ENCODE peak calls at places on chromosomes 5 and 9, in five cellular contexts. Z is tibial nerve; E is effector memory CD4-positive, alpha-beta T cell; Y is endothelial cell of umbilical vein; T is CD8-positive, alpha-beta memory T cell. B is an unnamed sample. For H3K4me1, the result is how much of the 10 kb centered on the place peaks cover.

GRCh38 chr5:135207866-135208265 is 173.8 kb upstream of the PITX1 start:
- DNase-seq in Y (no peak), E (no peak), T (no peak), Z (no peak), B (no peak)

GRCh38 chr9:27203783-27204182 is 93.2 kb downstream of the EQTN start:
- DNase-seq in T (no peak), Y (no peak), Z (no peak), E (no peak), B (no peak)

GRCh38 chr9:120109242-120109641 is 470.7 kb downstream of the CDK5RAP2 start:
- DNase-seq in Y (no peak), Z (no peak), E (no peak), T (no peak), B (no peak)

GRCh38 chr9:133612051-133612450 is 2.9 kb upstream of the FAM163B start:
- DNase-seq in Y (no peak), E (no peak), Z (no peak), T (no peak), B (no peak)

GRCh38 chr5:171268700-171269413 is 40.2 kb upstream of the TLX3 start:
- DNase-seq in E (no peak), Y (no peak), Z (no peak), T (no peak), B (no peak)

GRCh38 chr5:167614294-167615104 is 676.9 kb upstream of the WWC1 start:
- DNase-seq in T (no peak), E (no peak), Y (no peak), Z (no peak), B (no peak)

GRCh38 chr9:123434619-123435240 is 78.7 kb downstream of the CRB2 start:
- DNase-seq in Y (no peak), E (no peak), T (no peak), Z (no peak), B (no peak)

GRCh38 chr5:176817864-176818377 is 7.6 kb downstream of the UNC5A start:
- DNase-seq in T (no peak), E (no peak), Z (no peak), Y (peak), B (no peak)

GRCh38 chr5:78472469-78473106 is 112.2 kb downstream of the SCAMP1 start:
- DNase-seq in T (no peak), Z (no peak), E (no peak), Y (peak), B (no peak)

GRCh38 chr5:81233080-81233634 is at the start of gene CKMT2:
- DNase-seq in Y (peak), Z (peak), T (no peak), E (no peak), B (no peak)

GRCh38 chr5:78669331-78669730 is 20.8 kb upstream of the LHFPL2 start:
- DNase-seq in E (no peak), T (no peak), Z (no peak), Y (no peak), B (no peak)

GRCh38 chr5:174793684-174794328 is 69.4 kb downstream of the MSX2 start:
- DNase-seq in T (no peak), Z (peak), Y (peak), E (no peak), B (peak)

GRCh38 chr5:43917925-43918324 is 314.9 kb downstream of the NNT start:
- DNase-seq in Y (no peak), E (no peak), Z (no peak), T (no peak), B (no peak)

GRCh38 chr9:138022756-138023393 is 145.3 kb downstream of the CACNA1B start:
- DNase-seq in Z (no peak), E (no peak), Y (no peak), T (no peak), B (no peak)

GRCh38 chr9:128654481-128654880 is 2.2 kb downstream of the DYNC2I2 start:
- DNase-seq in Y (no peak), E (no peak), Z (no peak), T (no peak), B (no peak)

GRCh38 chr9:128169925-128170324 is 9.9 kb downstream of the BBLN start:
- DNase-seq in T (no peak), E (no peak), Y (no peak), Z (no peak), B (no peak)

GRCh38 chr5:154241021-154241420 is 50.5 kb downstream of the GALNT10 start:
- DNase-seq in E (no peak), Z (no peak), T (no peak), Y (no peak), B (no peak)

GRCh38 chr5:1663186-1663585 is 136.5 kb downstream of the MRPL36 start:
- DNase-seq in T (no peak), Z (no peak), Y (no peak), E (no peak), B (no peak)

GRCh38 chr5:42767491-42768105 is 11.0 kb downstream of the CCDC152 start:
- DNase-seq in T (no peak), Y (peak), Z (no peak), E (no peak), B (no peak)

GRCh38 chr5:170418736-170419135 is 29.6 kb upstream of the KCNMB1 start:
- DNase-seq in Y (no peak), Z (no peak), E (no peak), T (no peak), B (no peak)

GRCh38 chr9:1233568-1233967 is 183.4 kb downstream of the DMRT2 start:
- DNase-seq in Y (no peak), Z (peak), T (no peak), E (no peak), B (no peak)

GRCh38 chr9:1235650-1236401 is 185.7 kb downstream of the DMRT2 start:
- DNase-seq in T (no peak), Y (no peak), Z (no peak), E (no peak), B (no peak)

GRCh38 chr9:1231998-1232919 is 182.1 kb downstream of the DMRT2 start:
- DNase-seq in Z (peak), T (no peak), Y (no peak), E (no peak), B (no peak)
- H3K27ac ChIP-seq in Z (peak), T (no peak), Y (no peak), E (no peak), B (no peak)

GRCh38 chr5:143265995-143266394 is 137.5 kb downstream of the NR3C1 start:
- DNase-seq in E (no peak), T (no peak), Y (no peak), Z (no peak), B (no peak)
- H3K4me1 ChIP-seq in E (under half), T (under half), Y (under half), Z (under half), B (under half)

GRCh38 chr9:73155968-73156592 is 4.4 kb downstream of the ANXA1 start:
- DNase-seq in Y (no peak), Z (no peak), T (no peak), E (no peak), B (no peak)

GRCh38 chr9:73157811-73158210 is 6.1 kb downstream of the ANXA1 start:
- DNase-seq in Z (no peak), Y (no peak), E (no peak), T (no peak), B (no peak)

GRCh38 chr9:73155389-73155788 is 3.7 kb downstream of the ANXA1 start:
- DNase-seq in Z (no peak), Y (peak), T (no peak), E (no peak), B (peak)

GRCh38 chr9:73154760-73155159 is 3.1 kb downstream of the ANXA1 start:
- DNase-seq in E (no peak), T (no peak), Y (peak), Z (no peak), B (no peak)

DNA sequence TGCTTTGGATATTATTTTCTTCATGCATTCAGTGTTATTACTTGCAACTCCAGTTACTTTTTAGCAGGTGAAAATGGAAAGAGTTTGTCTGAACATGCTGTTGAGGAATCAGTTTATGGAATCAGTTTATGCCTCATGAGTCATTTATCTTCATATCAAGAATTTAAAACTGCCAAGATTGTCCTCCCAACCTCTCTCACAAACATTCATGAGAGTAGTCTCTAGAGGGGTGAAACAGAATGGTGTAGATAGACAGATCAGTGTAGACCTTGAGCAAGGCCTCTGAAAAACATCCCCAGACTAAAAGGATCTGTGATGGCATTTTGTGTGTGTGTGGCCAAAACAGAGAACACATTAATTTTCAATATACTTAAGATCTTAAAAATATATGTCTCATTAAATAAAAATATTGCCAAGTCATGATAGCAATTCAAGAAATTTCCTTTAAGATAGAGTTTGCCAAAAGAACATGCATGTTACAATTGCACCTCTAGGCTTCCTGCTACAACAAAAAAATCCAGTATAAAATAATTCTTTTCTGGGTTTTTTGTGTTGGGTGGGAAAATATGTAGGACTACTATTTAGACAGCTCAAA is 5.0 kb downstream of the ANXA1 start:
- DNase-seq in Y (no peak), Z (no peak), T (no peak), E (no peak), B (no peak)
- H3K27ac ChIP-seq in Y (peak), Z (no peak), T (no peak), E (peak), B (no peak)

GRCh38 chr9:77097335-77097734 is 77.9 kb downstream of the FOXB2 start:
- DNase-seq in E (no peak), Z (no peak), T (no peak), Y (no peak), B (no peak)
- H3K4me1 ChIP-seq in E (under half), Z (under half), T (under half), Y (under half), B (under half)